ENCODE peak calls at places on chromosomes 7 and 10, in six cellular contexts. J is Peyer's patch, G is testis, A is HAP-1, V is GM23248, P is fibroblast of pulmonary artery. N is an unnamed sample.

GRCh38 chr10:88299787-88300186 is 283.3 kb downstream of the RNLS start:
- DNase-seq in J (no peak), G (no peak), A (no peak), V (no peak), P (no peak), N (no peak)

GRCh38 chr7:4830176-4830575 is 31.7 kb downstream of the PAPOLB start:
- DNase-seq in J (peak), G (peak), A (peak), V (peak), P (peak), N (peak)

GRCh38 chr10:121753726-121754476 is 155.7 kb upstream of the FGFR2 start:
- DNase-seq in J (no peak), G (no peak), A (peak), V (peak), P (peak), N (no peak)

GRCh38 chr10:873020-873419 is 58.5 kb downstream of the LARP4B start:
- DNase-seq in J (no peak), G (no peak), A (no peak), V (no peak), P (no peak), N (no peak)

GRCh38 chr7:120718361-120718760 is 139.6 kb downstream of the TSPAN12 start:
- DNase-seq in J (no peak), G (no peak), A (peak), V (no peak), P (no peak), N (no peak)

GRCh38 chr7:95199779-95200558 is 124.4 kb downstream of the PON1 start:
- DNase-seq in J (no peak), G (peak), A (peak), V (peak), P (peak), N (no peak)

GRCh38 chr10:114758331-114758730 is 63.2 kb upstream of the FHIP2A start:
- DNase-seq in J (no peak), G (no peak), A (no peak), V (peak), P (no peak), N (no peak)

GRCh38 chr10:91514025-91514424 is 103.9 kb downstream of the HECTD2 start:
- DNase-seq in J (no peak), G (no peak), A (no peak), V (peak), P (no peak), N (no peak)

GRCh38 chr10:69483988-69484387 is 32.7 kb downstream of the TSPAN15 start:
- DNase-seq in J (no peak), G (no peak), A (no peak), V (peak), P (no peak), N (no peak)

GRCh38 chr7:129896568-129897382 is 56.0 kb downstream of the UBE2H start:
- DNase-seq in J (no peak), G (no peak), A (no peak), V (peak), P (no peak), N (no peak)

GRCh38 chr10:5288359-5288758 is 76.4 kb upstream of the UCN3 start:
- DNase-seq in J (no peak), G (no peak), A (no peak), V (no peak), P (no peak), N (no peak)
- H3K4me3 ChIP-seq in J (no peak), G (no peak), A (no peak), V (no peak), P (no peak), N (no peak)

GRCh38 chr7:56256108-56256507 is 139.9 kb upstream of the NUPR2 start:
- DNase-seq in J (peak), G (no peak), A (no peak), V (no peak), P (no peak), N (no peak)
- H3K4me3 ChIP-seq in J (no peak), G (no peak), A (no peak), V (no peak), P (no peak), N (no peak)

DNA sequence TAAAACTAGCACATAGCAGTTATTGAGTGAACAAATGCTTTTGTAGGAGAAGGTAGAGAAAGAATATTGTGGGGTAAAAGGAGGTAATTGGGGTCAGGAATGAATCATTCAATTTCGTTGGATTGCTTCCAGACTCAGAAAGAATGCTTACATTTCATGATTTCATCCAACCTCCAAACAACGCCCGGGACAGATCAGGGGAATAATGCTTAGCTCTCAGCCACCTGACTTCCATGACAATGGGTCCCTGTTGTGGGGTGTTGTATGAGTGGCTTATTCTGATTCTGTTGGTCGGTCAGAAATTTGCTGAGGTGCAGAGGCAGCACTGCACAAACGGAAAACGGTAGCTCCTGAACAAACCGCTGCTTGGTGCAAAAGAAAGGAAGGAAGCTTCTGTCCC is 24.0 kb upstream of the INPP5F start:
- DNase-seq in J (no peak), G (no peak), A (peak), V (peak), P (peak), N (no peak)
- H3K4me3 ChIP-seq in J (no peak), G (no peak), A (no peak), V (no peak), P (no peak), N (no peak)

DNA sequence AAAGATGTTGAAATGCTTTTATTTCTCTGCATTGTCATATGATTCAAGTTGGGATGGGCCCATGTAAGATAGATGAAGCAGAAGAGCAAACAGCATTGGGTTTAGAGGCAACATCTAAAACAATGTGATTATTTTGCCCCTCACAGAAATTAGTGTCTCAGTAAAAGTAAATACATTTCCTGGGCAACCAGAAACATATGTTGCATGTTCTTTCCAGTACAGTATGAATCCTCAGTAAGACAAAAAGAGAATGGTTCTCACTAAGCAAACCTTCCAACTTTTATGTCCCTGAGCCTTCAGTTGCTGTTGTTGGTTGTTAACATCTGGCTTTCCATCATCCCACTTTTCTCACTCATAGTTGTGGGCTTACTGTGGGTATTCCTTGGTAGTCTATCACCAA is 222.5 kb upstream of the PRPS1L1 start:
- DNase-seq in J (no peak), G (no peak), A (no peak), V (no peak), P (no peak), N (no peak)
- H3K4me3 ChIP-seq in J (no peak), G (no peak), A (no peak), V (no peak), P (no peak), N (no peak)

DNA sequence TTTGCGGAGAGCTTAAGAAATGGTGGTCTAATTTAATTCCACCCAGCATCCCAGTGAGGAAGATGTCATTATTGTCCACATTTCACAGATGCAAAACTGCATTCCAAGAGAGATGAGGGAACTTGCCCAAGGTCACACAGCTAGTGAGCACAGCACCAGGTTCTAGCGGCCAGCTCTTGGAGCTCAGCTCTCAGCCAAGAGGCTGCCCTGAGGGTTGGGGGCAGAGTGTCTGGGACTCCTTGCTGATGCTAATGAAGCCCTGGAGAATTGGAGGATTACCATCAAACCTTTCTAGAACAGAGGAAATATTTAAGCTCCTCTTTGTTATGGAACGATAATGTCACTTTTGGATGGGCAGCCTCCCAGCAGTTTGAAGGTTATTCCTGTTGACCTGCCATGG is 48.0 kb downstream of the PLPP4 start:
- DNase-seq in J (no peak), G (no peak), A (peak), V (no peak), P (no peak), N (no peak)
- H3K4me3 ChIP-seq in J (no peak), G (no peak), A (no peak), V (no peak), P (no peak), N (no peak)

DNA sequence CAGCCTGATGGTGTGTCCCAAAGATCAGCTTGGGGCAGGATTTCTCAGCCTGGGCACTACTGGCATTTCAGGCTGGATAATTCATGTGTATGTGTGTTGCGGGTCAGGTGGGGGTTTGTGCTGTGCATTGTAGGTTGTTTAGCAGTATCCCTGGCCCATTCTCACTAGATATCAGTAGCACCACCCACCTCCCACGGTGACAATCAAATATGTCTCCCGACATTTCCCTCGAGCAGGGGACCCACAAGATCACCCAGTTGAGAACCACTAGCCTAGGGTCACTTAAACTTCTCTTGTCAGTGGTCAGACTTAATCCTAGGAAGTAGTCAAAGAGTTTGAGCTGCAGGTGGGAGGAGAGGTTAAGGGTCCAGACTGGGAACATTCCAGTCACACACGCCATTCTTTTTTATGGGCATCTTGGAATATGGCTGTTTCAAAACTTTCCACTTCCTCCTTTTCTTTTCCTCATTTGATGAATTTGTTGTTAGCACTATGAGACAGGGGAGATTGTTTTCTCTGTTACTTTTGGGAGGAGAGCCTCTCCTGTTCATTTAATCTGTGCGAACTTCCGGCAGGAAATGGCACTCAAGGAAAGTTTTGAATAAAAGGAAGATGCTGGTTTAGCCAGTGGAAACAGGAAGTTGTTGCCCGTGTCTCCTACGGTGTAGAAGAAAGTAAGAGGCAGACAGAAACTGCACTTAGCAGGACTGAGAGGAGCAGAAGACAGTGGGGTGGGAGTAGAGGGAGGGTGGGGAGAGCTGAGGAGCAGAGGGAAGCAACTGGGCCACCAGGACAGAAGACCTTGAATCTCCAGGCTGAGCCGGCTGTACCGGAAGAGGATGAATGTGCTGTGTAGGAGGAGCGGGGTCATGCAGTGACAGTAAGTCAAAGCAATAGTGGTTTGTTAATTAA is 17.6 kb upstream of the EXOC6 start:
- DNase-seq in J (no peak), G (peak), A (no peak), V (no peak), P (no peak), N (no peak)
- H3K4me3 ChIP-seq in J (no peak), G (peak), A (no peak), V (no peak), P (no peak), N (no peak)

N was measured in Jurkat, Clone E6-1.